ENCODE peak calls at places on chromosomes 5 and 9, in seven cellular contexts. M is PC-3, I is H1, C is kidney, Z is adipocyte, V is mammary epithelial cell, N is mesenchymal stem cell. E is an unnamed sample.

GRCh38 chr5:98557921-98558320 is 215.5 kb upstream of the RGMB start:
- DNase-seq in M (peak), I (no peak), C (no peak), Z (no peak), V (no peak), N (no peak), E (no peak)

GRCh38 chr5:133142782-133143181 is 91.0 kb downstream of the HSPA4 start:
- DNase-seq in M (no peak), I (no peak), C (no peak), Z (no peak), V (peak), N (no peak), E (no peak)

GRCh38 chr9:1462626-1463308 is 412.6 kb downstream of the DMRT2 start:
- DNase-seq in M (peak), I (no peak), C (no peak), Z (no peak), V (no peak), N (no peak), E (no peak)

GRCh38 chr5:37615184-37615583 is 224.7 kb downstream of the GDNF start:
- DNase-seq in M (no peak), I (no peak), C (no peak), Z (peak), V (no peak), N (peak), E (no peak)

GRCh38 chr9:137407590-137408300 is 15.2 kb downstream of the EXD3 start:
- DNase-seq in M (no peak), I (no peak), C (peak), Z (no peak), V (no peak), N (no peak), E (no peak)

GRCh38 chr5:43432486-43433365 is 20.5 kb upstream of the CCL28 start:
- DNase-seq in M (peak), I (no peak), C (peak), Z (peak), V (peak), N (peak), E (no peak)

GRCh38 chr9:129408535-129409215 is 212.2 kb downstream of the C9orf50 start:
- DNase-seq in M (no peak), I (no peak), C (peak), Z (no peak), V (no peak), N (no peak), E (no peak)

GRCh38 chr9:123318192-123318591 is 37.8 kb upstream of the CRB2 start:
- DNase-seq in M (no peak), I (no peak), C (peak), Z (no peak), V (no peak), N (no peak), E (no peak)

GRCh38 chr5:154444559-154445421 is 1.0 kb upstream of the SAP30L start:
- DNase-seq in M (peak), I (no peak), C (peak), Z (peak), V (peak), N (peak), E (no peak)

GRCh38 chr9:28887188-28887884 is 1314.1 kb upstream of the C9orf72 start:
- DNase-seq in M (no peak), I (no peak), C (no peak), Z (no peak), V (peak), N (no peak), E (no peak)

GRCh38 chr5:178644826-178645545 is 18.1 kb upstream of the CLK4 start:
- DNase-seq in M (peak), I (no peak), C (no peak), Z (peak), V (peak), N (no peak), E (no peak)

GRCh38 chr9:98091735-98092632 is 27.0 kb downstream of the TRIM14 start:
- DNase-seq in M (no peak), I (no peak), C (no peak), Z (no peak), V (no peak), N (peak), E (no peak)

GRCh38 chr5:68026092-68026910 is 189.3 kb upstream of the PIK3R1 start:
- DNase-seq in M (no peak), I (no peak), C (no peak), Z (peak), V (no peak), N (no peak), E (no peak)

GRCh38 chr5:83476470-83476817 is 4.9 kb downstream of the VCAN start:
- DNase-seq in M (no peak), I (no peak), C (no peak), Z (no peak), V (no peak), N (peak), E (no peak)

GRCh38 chr9:32351845-32352244 is 32.6 kb upstream of the ACO1 start:
- DNase-seq in M (peak), I (peak), C (no peak), Z (no peak), V (no peak), N (peak), E (peak)

GRCh38 chr5:155342956-155343355 is 329.4 kb downstream of the KIF4B start:
- DNase-seq in M (no peak), I (no peak), C (no peak), Z (no peak), V (no peak), N (no peak), E (no peak)

GRCh38 chr9:89226076-89226475 is 47.5 kb upstream of the SHC3 start:
- DNase-seq in M (no peak), I (peak), C (no peak), Z (peak), V (no peak), N (peak), E (peak)

GRCh38 chr5:122112063-122112462 is 17.3 kb upstream of the ZNF474 start:
- DNase-seq in M (no peak), I (no peak), C (no peak), Z (no peak), V (no peak), N (no peak), E (no peak)

GRCh38 chr9:36969216-36969771 is 64.8 kb downstream of the PAX5 start:
- DNase-seq in M (no peak), I (no peak), C (no peak), Z (no peak), V (no peak), N (no peak), E (no peak)

GRCh38 chr9:129489838-129490582 is 130.9 kb downstream of the C9orf50 start:
- DNase-seq in M (no peak), I (no peak), C (no peak), Z (peak), V (no peak), N (peak), E (no peak)

GRCh38 chr5:81768960-81769452 is 18.1 kb upstream of the SSBP2 start:
- DNase-seq in M (peak), I (no peak), C (no peak), Z (peak), V (peak), N (peak), E (no peak)

GRCh38 chr9:135584371-135584770 is 22.8 kb downstream of the PAEP start:
- DNase-seq in M (no peak), I (no peak), C (no peak), Z (no peak), V (no peak), N (no peak), E (no peak)

GRCh38 chr9:34457266-34458012 is 931 bp downstream of the FAM219A start:
- DNase-seq in M (peak), I (peak), C (peak), Z (peak), V (peak), N (peak), E (peak)

GRCh38 chr5:151319334-151319733 is 15.8 kb upstream of the SLC36A3 start:
- DNase-seq in M (peak), I (no peak), C (no peak), Z (peak), V (peak), N (peak), E (no peak)

GRCh38 chr5:177982072-177982727 is 13.8 kb downstream of the PROP1 start:
- DNase-seq in M (peak), I (peak), C (no peak), Z (no peak), V (no peak), N (no peak), E (no peak)

GRCh38 chr5:127962491-127962890 is 121.1 kb upstream of the SLC12A2 start:
- DNase-seq in M (no peak), I (no peak), C (no peak), Z (no peak), V (no peak), N (no peak), E (no peak)

GRCh38 chr5:83925321-83925877 is 204.7 kb upstream of the HAPLN1 start:
- DNase-seq in M (peak), I (no peak), C (no peak), Z (peak), V (peak), N (peak), E (no peak)

GRCh38 chr9:135544981-135545635 is 818 bp upstream of the OBP2A start:
- DNase-seq in M (no peak), I (no peak), C (no peak), Z (no peak), V (no peak), N (no peak), E (no peak)

GRCh38 chr5:135213466-135214239 is 179.6 kb upstream of the PITX1 start:
- DNase-seq in M (no peak), I (no peak), C (peak), Z (no peak), V (no peak), N (no peak), E (no peak)

GRCh38 chr5:43193171-43193951 is 1.3 kb downstream of the NIM1K start:
- DNase-seq in M (peak), I (no peak), C (no peak), Z (peak), V (peak), N (peak), E (no peak)

DNA sequence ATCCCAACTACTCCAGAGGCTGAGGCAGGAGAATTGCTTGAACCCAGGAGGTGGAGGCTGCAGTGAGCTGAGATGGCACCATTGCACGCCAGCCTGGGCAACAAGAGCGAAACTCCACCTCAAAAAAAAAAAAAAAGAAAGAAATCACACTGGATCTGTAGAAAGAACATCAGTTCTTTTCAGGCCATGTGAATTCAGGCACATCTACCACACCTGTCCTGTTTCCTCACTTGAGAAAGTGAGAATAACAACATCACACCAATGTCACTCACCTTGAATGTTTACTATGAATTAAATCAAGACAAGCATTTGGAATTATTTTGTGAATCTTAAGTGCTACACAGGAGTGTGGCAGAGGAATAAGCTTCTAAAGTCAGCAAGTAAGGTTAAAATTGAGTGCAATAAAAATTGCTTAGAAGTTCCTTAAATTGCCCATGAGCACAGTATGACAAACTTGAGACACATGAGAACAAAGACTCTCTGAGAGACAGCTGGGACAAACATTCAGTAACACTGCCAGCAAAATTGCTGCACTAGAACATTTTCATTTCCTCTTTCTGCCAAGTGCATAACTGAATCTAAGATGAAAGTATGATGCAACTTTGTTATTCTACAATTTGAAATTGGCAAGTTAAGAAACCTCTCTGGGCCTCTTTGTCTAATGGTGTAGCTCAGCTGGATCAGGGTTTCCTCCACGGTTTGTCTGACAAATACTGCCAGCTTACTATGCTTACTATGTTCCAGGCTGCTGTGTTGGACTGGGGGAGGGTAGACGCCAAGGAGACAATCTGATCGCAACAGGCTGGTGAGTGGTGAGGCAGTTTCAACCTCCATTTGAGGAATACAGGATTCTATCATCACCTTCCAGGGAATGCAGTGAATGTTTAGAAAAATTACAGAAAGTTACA is 1.9 kb upstream of the RIC1 start:
- DNase-seq in M (peak), I (no peak), C (no peak), Z (peak), V (peak), N (peak), E (no peak)
- H3K4me3 ChIP-seq in M (peak), I (no peak), C (peak), Z (peak), V (peak), N (no peak), E (no peak)

GRCh38 chr5:124560370-124560769 is 186.1 kb downstream of the ZNF608 start:
- DNase-seq in M (no peak), I (no peak), C (no peak), Z (no peak), V (no peak), N (no peak), E (no peak)

GRCh38 chr5:124557761-124558160 is 188.7 kb downstream of the ZNF608 start:
- DNase-seq in M (no peak), I (no peak), C (no peak), Z (no peak), V (no peak), N (no peak), E (no peak)

GRCh38 chr5:124553911-124554310 is 192.5 kb downstream of the ZNF608 start:
- DNase-seq in M (no peak), I (no peak), C (no peak), Z (no peak), V (no peak), N (no peak), E (no peak)

GRCh38 chr5:124554746-124555145 is 191.7 kb downstream of the ZNF608 start:
- DNase-seq in M (no peak), I (no peak), C (no peak), Z (no peak), V (no peak), N (no peak), E (no peak)

GRCh38 chr5:124555179-124555578 is 191.3 kb downstream of the ZNF608 start:
- DNase-seq in M (no peak), I (no peak), C (no peak), Z (no peak), V (no peak), N (no peak), E (no peak)
- H3K9ac ChIP-seq in M (no peak), I (no peak), C (no peak), Z (no peak), V (no peak), N (no peak), E (no peak)

GRCh38 chr9:37994639-37995347 is 74.2 kb downstream of the SHB start:
- DNase-seq in M (no peak), I (no peak), C (peak), Z (peak), V (no peak), N (peak), E (no peak)
- H3K4me3 ChIP-seq in M (no peak), I (no peak), C (no peak), Z (peak), V (no peak), N (no peak), E (no peak)

GRCh38 chr5:141916522-141916921 is 7.1 kb upstream of the DELE1 start:
- DNase-seq in M (no peak), I (no peak), C (no peak), Z (no peak), V (no peak), N (no peak), E (no peak)
- H3K9ac ChIP-seq in M (no peak), I (no peak), C (no peak), Z (no peak), V (no peak), N (no peak), E (no peak)

DNA sequence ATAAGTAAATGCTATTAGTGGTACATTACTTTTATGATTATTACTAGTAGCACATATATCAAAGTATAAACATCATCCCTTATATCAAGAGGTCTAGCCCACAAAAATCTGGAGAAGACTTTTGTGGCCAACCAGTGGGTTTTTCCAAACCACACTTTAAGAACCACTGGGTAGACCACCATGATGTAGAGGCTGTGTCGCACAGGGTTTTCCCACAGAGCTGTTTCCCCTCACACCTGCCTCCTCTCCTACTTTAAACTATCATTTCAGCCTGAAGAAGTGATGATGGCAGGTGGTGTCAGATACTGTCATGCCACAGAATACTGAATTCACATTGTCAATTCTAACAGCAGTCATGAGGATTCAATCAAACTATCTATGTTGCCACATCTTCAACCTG is 109.2 kb downstream of the FBXW11 start:
- DNase-seq in M (no peak), I (no peak), C (no peak), Z (no peak), V (no peak), N (no peak), E (no peak)
- H3K4me3 ChIP-seq in M (no peak), I (no peak), C (no peak), Z (no peak), V (no peak), N (no peak), E (no peak)

GRCh38 chr9:128276574-128277270 is 646 bp downstream of the SWI5 start:
- DNase-seq in M (no peak), I (no peak), C (peak), Z (peak), V (peak), N (peak), E (no peak)

GRCh38 chr9:128276008-128276573 is at the start of gene SWI5:
- DNase-seq in M (peak), I (peak), C (peak), Z (peak), V (peak), N (peak), E (peak)

GRCh38 chr9:128275198-128276007 is at the start of gene GOLGA2:
- DNase-seq in M (no peak), I (no peak), C (no peak), Z (peak), V (no peak), N (peak), E (no peak)

GRCh38 chr9:128282500-128282899 is 6.4 kb downstream of the SWI5 start:
- DNase-seq in M (peak), I (no peak), C (no peak), Z (no peak), V (no peak), N (peak), E (no peak)

GRCh38 chr9:128280084-128280622 is 4.1 kb downstream of the SWI5 start:
- DNase-seq in M (no peak), I (no peak), C (no peak), Z (no peak), V (no peak), N (no peak), E (no peak)
- H3K9ac ChIP-seq in M (no peak), I (no peak), C (no peak), Z (no peak), V (no peak), N (no peak), E (no peak)

GRCh38 chr9:93955356-93956182 is 414 bp upstream of the BARX1 start:
- DNase-seq in M (no peak), I (no peak), C (no peak), Z (peak), V (no peak), N (no peak), E (no peak)
- H3K4me3 ChIP-seq in M (no peak), I (peak), C (peak), Z (peak), V (no peak), N (no peak), E (peak)

DNA sequence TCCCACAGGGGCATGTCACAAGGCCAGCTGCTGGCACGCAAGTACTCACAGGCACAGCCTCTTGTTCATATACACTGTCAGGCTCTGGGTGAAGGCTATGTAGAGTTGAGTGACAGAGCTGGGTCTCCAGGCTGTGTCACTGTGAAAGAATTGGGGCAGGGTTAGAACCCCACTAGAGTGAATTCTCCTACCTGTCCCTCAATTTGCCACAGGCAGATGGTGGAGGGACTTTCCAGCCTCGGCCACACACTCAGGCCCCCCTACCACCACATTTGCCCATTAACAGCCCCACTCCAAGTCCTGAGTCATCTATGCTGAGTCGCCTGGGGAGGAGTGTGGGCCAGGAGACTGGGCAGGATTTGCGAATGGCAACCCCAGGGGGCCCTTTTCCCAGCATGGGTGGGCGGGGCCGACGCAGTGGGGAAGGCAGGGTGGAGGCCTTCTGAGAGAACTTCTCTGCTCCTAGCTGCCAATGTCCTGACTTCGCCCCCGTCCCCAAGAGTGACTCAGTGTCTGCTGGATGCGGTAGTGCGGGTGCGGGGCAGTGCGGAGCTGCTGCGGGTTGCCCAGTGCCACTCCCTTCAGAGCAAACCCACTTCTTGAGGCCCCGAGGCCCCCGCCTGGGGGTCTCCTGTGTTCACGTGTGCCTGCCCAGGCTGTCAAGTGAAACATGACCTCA is 50.3 kb upstream of the PSD2 start:
- DNase-seq in M (peak), I (no peak), C (peak), Z (peak), V (peak), N (peak), E (no peak)
- H3K9ac ChIP-seq in M (no peak), I (no peak), C (no peak), Z (peak), V (no peak), N (peak), E (peak)

GRCh38 chr5:58455495-58455894 is 4.4 kb downstream of the PLK2 start:
- DNase-seq in M (no peak), I (no peak), C (no peak), Z (no peak), V (no peak), N (no peak), E (no peak)

GRCh38 chr5:58456486-58456885 is 3.4 kb downstream of the PLK2 start:
- DNase-seq in M (no peak), I (no peak), C (no peak), Z (no peak), V (no peak), N (no peak), E (no peak)

GRCh38 chr5:58454025-58454424 is 5.9 kb downstream of the PLK2 start:
- DNase-seq in M (no peak), I (no peak), C (no peak), Z (no peak), V (no peak), N (no peak), E (no peak)

GRCh38 chr5:58455966-58456365 is 3.9 kb downstream of the PLK2 start:
- DNase-seq in M (no peak), I (no peak), C (no peak), Z (no peak), V (no peak), N (no peak), E (no peak)

GRCh38 chr5:58455066-58455465 is 4.8 kb downstream of the PLK2 start:
- DNase-seq in M (no peak), I (no peak), C (no peak), Z (no peak), V (no peak), N (peak), E (no peak)
- H3K4me3 ChIP-seq in M (peak), I (no peak), C (no peak), Z (no peak), V (peak), N (no peak), E (no peak)

E was measured in NT2/D1.